ENCODE peak calls at places on chromosomes 6 and 20, in nine cellular contexts. D is psoas muscle, F is AG04450, T is HL-60, Z is foreskin fibroblast, J is stomach, W is choroid plexus epithelial cell, N is LNCaP clone FGC, I is GM23338. L is an unnamed sample.

GRCh38 chr6:159470400-159470799 is 222.6 kb downstream of the SOD2 start:
- DNase-seq in D (no peak), F (no peak), T (no peak), Z (no peak), J (no peak), W (no peak), N (no peak), I (no peak), L (no peak)

GRCh38 chr20:3209023-3209945 is at the start of gene ITPA:
- DNase-seq in D (peak), F (no peak), T (peak), Z (no peak), J (peak), W (peak), N (no peak), I (peak), L (peak)

GRCh38 chr6:6781172-6781876 is 192.8 kb downstream of the LY86 start:
- DNase-seq in D (peak), F (no peak), T (no peak), Z (peak), J (no peak), W (peak), N (no peak), I (no peak), L (no peak)

GRCh38 chr6:13262302-13263006 is 65.9 kb downstream of the TBC1D7 start:
- DNase-seq in D (no peak), F (no peak), T (no peak), Z (peak), J (no peak), W (peak), N (no peak), I (no peak), L (no peak)

GRCh38 chr6:45478235-45478634 is 100.5 kb upstream of the SUPT3H start:
- DNase-seq in D (no peak), F (no peak), T (no peak), Z (peak), J (no peak), W (peak), N (no peak), I (no peak), L (no peak)

GRCh38 chr20:46557231-46557956 is 6.9 kb upstream of the OCSTAMP start:
- DNase-seq in D (no peak), F (no peak), T (no peak), Z (peak), J (no peak), W (peak), N (peak), I (no peak), L (no peak)

GRCh38 chr20:49276895-49277785 is 717 bp downstream of the ZNFX1 start:
- DNase-seq in D (peak), F (no peak), T (no peak), Z (no peak), J (no peak), W (no peak), N (no peak), I (peak), L (peak)

GRCh38 chr6:144012534-144012933 is 4.5 kb upstream of the PLAGL1 start:
- DNase-seq in D (no peak), F (no peak), T (no peak), Z (peak), J (no peak), W (no peak), N (no peak), I (no peak), L (no peak)

GRCh38 chr6:148874698-148875293 is 128.0 kb downstream of the UST start:
- DNase-seq in D (no peak), F (no peak), T (no peak), Z (no peak), J (no peak), W (peak), N (no peak), I (no peak), L (no peak)

GRCh38 chr6:17863971-17864754 is 123.3 kb downstream of the KIF13A start:
- DNase-seq in D (peak), F (no peak), T (no peak), Z (peak), J (no peak), W (peak), N (no peak), I (no peak), L (no peak)

GRCh38 chr6:74289881-74290280 is 593.9 kb downstream of the CD109 start:
- DNase-seq in D (no peak), F (peak), T (no peak), Z (peak), J (no peak), W (peak), N (no peak), I (no peak), L (no peak)

GRCh38 chr6:113989675-113990074 is 18.7 kb upstream of the HDAC2 start:
- DNase-seq in D (no peak), F (no peak), T (no peak), Z (no peak), J (no peak), W (no peak), N (no peak), I (no peak), L (no peak)

GRCh38 chr20:60255866-60256265 is 297.6 kb downstream of the CDH26 start:
- DNase-seq in D (no peak), F (no peak), T (no peak), Z (peak), J (no peak), W (no peak), N (no peak), I (no peak), L (no peak)

GRCh38 chr20:7379621-7380220 is 560.5 kb downstream of the HAO1 start:
- DNase-seq in D (no peak), F (no peak), T (no peak), Z (peak), J (no peak), W (no peak), N (no peak), I (no peak), L (no peak)

GRCh38 chr20:24491043-24491756 is 21.8 kb downstream of the SYNDIG1 start:
- DNase-seq in D (no peak), F (no peak), T (no peak), Z (no peak), J (no peak), W (no peak), N (no peak), I (no peak), L (no peak)

DNA sequence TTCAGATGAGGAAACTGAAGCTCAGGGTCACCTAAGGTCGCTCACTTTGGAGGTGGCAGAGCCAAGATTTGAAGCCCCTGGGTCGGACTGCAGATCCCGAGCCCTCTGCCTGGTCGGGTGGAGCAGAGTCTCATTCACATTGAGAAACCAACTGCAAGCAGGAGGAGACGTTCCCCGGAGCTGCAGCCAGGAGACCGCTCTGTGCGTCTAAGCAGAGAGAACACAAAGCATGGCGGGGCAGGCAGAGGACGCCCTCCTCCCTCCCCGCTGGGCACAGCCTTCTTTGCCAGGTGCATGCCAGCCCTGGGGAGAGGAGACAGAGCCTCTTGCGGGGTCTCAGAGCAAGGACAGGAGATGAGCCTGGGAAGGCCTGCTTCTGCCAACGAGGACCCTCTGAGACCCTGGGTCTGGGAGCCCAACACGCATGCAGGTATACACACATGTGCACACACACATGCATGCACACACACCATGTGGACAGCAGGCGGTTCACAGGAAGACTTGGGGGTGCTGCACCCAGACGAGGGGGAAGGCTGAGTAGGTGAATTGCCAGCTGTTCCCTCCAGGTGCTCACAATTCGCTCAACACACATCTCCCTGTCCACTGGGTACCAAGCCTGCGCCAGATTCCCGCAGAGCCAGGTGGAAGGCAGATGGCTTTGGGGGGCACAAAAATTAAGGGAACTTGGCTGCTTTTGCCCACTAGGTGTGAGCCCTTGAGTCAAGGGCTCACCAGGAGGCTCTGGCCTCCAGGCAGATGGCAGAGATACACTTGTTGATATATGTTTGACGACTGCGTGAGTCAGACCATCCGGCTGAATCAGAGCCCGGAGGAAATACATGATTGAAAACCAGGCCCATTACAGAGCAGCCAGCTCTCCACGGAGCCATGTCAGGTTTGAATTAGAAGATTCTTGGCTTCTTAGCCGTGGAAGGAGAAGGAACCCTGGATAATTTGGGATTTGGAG is 5.5 kb upstream of the NTSR1 start:
- DNase-seq in D (no peak), F (peak), T (no peak), Z (peak), J (peak), W (peak), N (no peak), I (no peak), L (no peak)
- TF ChIP-seq CTCF in D (no peak), F (peak), T (no peak), Z (peak), J (no peak), W (peak), N (no peak), I (no peak), L (no peak)

GRCh38 chr20:58868795-58869194 is 16.3 kb downstream of the GNAS start:
- DNase-seq in D (peak), F (no peak), T (no peak), Z (no peak), J (no peak), W (peak), N (no peak), I (peak), L (no peak)
- TF ChIP-seq CTCF in D (peak), F (peak), T (peak), Z (peak), J (no peak), W (peak), N (peak), I (peak), L (peak)

GRCh38 chr20:62361799-62362589 is 5.1 kb downstream of the LAMA5 start:
- DNase-seq in D (peak), F (no peak), T (no peak), Z (no peak), J (no peak), W (no peak), N (no peak), I (peak), L (no peak)

GRCh38 chr20:62363920-62364851 is 2.9 kb downstream of the LAMA5 start:
- DNase-seq in D (peak), F (no peak), T (no peak), Z (no peak), J (no peak), W (no peak), N (no peak), I (peak), L (no peak)

GRCh38 chr20:62362590-62362940 is 4.5 kb downstream of the LAMA5 start:
- DNase-seq in D (no peak), F (no peak), T (no peak), Z (no peak), J (no peak), W (no peak), N (no peak), I (no peak), L (no peak)

GRCh38 chr20:62364911-62365736 is 2.0 kb downstream of the LAMA5 start:
- DNase-seq in D (peak), F (no peak), T (no peak), Z (no peak), J (peak), W (no peak), N (no peak), I (no peak), L (no peak)

DNA sequence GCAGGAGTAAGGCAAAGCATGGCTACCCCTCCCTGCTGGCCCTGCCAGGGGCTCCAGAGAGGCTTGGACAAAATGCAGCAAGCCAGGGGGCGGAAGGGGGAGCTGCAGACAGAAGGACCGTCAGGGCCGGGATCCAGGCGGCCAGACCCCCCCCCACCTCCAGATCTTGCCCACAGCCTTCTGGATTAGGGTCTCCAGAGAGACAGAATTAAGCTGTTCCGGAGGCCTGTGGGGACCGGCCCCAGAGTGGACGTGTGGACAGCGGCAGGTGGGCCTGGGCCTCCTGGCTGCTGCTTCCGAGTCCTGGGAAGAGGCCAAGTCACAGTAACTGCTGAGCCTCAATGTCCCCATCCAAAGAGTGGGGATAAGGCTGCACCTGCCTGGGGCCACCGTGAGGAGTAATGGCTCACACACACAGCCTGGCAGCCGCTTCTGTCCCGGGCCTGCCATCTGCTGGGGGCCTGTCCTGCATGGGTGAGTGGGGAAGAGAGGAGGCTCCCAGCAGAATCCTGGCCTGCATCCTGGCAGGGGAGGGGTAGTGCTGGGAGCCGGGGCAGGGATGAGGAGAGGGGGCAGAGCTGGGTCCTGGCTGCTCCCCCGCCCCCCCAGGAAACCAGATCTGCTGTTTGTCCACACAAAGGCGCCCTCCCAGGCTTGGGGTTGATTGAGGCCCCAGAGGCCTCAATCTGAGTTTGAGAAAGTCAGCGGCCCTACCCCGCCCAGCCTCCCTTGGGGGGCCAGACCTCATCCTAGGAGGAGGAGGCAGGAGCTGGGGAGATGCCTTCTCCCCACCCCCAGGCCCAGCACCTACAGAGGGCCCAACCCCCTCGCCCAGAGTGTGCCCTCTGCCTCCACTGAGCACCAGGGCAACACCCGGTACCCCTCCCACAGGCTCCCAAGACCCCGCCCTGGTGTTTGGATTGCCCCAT is 3.9 kb downstream of the LAMA5 start:
- DNase-seq in D (peak), F (no peak), T (no peak), Z (no peak), J (no peak), W (no peak), N (no peak), I (peak), L (no peak)
- TF ChIP-seq CTCF in D (no peak), F (no peak), T (no peak), Z (no peak), J (no peak), W (no peak), N (no peak), I (no peak), L (peak)

GRCh38 chr6:138769102-138769676 is 4.4 kb upstream of the CCDC28A start:
- DNase-seq in D (no peak), F (no peak), T (no peak), Z (no peak), J (no peak), W (no peak), N (no peak), I (no peak), L (no peak)

GRCh38 chr6:138765896-138766487 is 7.6 kb upstream of the CCDC28A start:
- DNase-seq in D (no peak), F (peak), T (peak), Z (peak), J (no peak), W (peak), N (no peak), I (peak), L (peak)
- TF ChIP-seq CTCF in D (peak), F (peak), T (peak), Z (peak), J (peak), W (peak), N (peak), I (peak), L (peak)